ENCODE peak calls at places on chromosomes 6 and 20, in nine cellular contexts. X is CD8-positive, alpha-beta T cell; L is fibroblast of lung; Y is foreskin fibroblast; E is brain microvascular endothelial cell; Q is upper lobe of right lung; Z is AG04450; B is tibial nerve; T is lower lobe of right lung. K is an unnamed sample.
A peak's percentile ranks its signal among the peaks of the same experiment; 100 is the strongest.

GRCh38 chr6:165676435-165677068 is 13.5 kb upstream of the PDE10A start:
- DNase-seq in Z (no peak), T (no peak), Y (no peak), B (no peak), E (peak; percentile 83), L (peak; percentile 77), Q (no peak), X (no peak), K (no peak)

GRCh38 chr20:37539424-37539823 is 11.7 kb upstream of the BLCAP start:
- DNase-seq in Z (no peak), X (no peak), B (no peak), Q (no peak), L (no peak), T (no peak), E (no peak), Y (no peak), K (no peak)

GRCh38 chr20:61888101-61888865 is 177.4 kb downstream of the TAF4 start:
- DNase-seq in X (no peak), Q (no peak), E (no peak), Y (no peak), T (peak; percentile 35), B (no peak), Z (no peak), L (no peak), K (no peak)

GRCh38 chr6:23522751-23523527 is 603.1 kb upstream of the NRSN1 start:
- DNase-seq in Y (no peak), Z (no peak), B (no peak), T (no peak), X (no peak), L (no peak), Q (no peak), E (no peak), K (no peak)

GRCh38 chr20:57375652-57376230 is 15.5 kb upstream of the RBM38 start:
- DNase-seq in L (no peak), Z (no peak), X (no peak), T (no peak), Y (no peak), Q (no peak), E (no peak), B (no peak), K (no peak)

GRCh38 chr20:49591217-49591865 is 23.4 kb upstream of the PTGIS start:
- DNase-seq in Y (peak; percentile 59), T (no peak), Q (no peak), X (no peak), L (peak; percentile 91), Z (no peak), B (no peak), E (peak; percentile 47), K (no peak)

GRCh38 chr20:44457016-44457415 is 18.7 kb upstream of the TTPAL start:
- DNase-seq in Y (peak; percentile 17), X (no peak), E (no peak), Q (no peak), B (no peak), Z (no peak), L (no peak), T (no peak), K (no peak)

GRCh38 chr20:32112862-32113261 is 3.3 kb downstream of the TM9SF4 start:
- DNase-seq in E (no peak), Y (no peak), Q (peak; percentile 68), L (no peak), B (no peak), X (no peak), Z (no peak), T (peak; percentile 75), K (no peak)

GRCh38 chr6:1379026-1379809 is 10.2 kb upstream of the FOXF2 start:
- DNase-seq in Q (no peak), X (no peak), T (no peak), B (no peak), Z (no peak), Y (peak; percentile 44), L (no peak), E (no peak), K (no peak)
- TF ChIP-seq CTCF in Q (no peak), X (no peak), T (no peak), B (no peak), Z (no peak), Y (peak; percentile 15), L (no peak), E (no peak), K (no peak)

GRCh38 chr6:30613251-30614043 is 3.6 kb downstream of the PPP1R10 start:
- DNase-seq in L (peak; percentile 51), E (no peak), Q (no peak), B (no peak), Y (peak; percentile 54), Z (no peak), X (no peak), T (no peak), K (no peak)
- H3K4me3 ChIP-seq in L (peak overlapping the region; percentile 5), E (no peak overlapping the region), Q (peak overlapping the region; percentile 70), B (no peak overlapping the region), Y (no peak overlapping the region), Z (no peak overlapping the region), X (no peak overlapping the region), T (no peak overlapping the region), K (no peak overlapping the region)

DNA sequence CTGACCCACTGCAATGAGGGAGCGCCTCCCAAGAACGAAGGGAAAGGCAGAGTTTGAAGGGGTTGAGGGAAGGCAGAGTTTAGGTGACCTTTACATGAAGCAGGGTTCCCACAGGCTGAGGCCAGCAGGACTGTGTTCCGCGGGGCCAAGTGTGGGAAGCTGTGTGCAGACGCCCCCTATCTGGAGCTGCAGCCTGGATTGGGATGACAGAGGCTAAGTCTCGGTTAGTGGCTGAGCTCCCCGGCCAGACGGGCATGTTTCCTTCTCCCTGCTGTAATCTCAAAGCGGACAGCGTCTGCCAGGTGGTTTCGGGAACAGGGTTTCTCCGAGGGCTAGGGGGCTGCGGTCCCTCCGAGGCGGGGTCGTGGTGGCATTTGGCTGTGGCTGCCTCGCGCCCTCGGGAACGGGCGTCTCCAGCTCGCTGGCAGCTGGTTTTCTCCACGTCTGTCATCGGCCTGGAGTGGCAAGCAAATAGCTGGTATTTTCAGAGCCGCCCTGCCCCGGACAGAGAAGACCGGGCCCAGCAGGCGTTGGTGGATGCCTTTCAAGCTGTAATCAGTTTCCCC is 702 bp upstream of the PYGB start:
- DNase-seq in L (peak; percentile 56), E (peak; percentile 59), Z (no peak), X (no peak), T (peak; percentile 72), Y (peak; percentile 88), B (peak; percentile 52), Q (peak; percentile 82), K (peak; percentile 18)
- TF ChIP-seq CTCF in L (peak; percentile 74), E (peak; percentile 81), Z (peak; percentile 60), X (no peak), T (peak; percentile 47), Y (peak; percentile 61), B (no peak), Q (peak; percentile 51), K (peak; percentile 11)

GRCh38 chr6:144416244-144416643 is 131.1 kb downstream of the UTRN start:
- DNase-seq in Y (no peak), Z (no peak), L (no peak), B (no peak), E (no peak), X (no peak), Q (no peak), T (no peak), K (no peak)
- H3K4me3 ChIP-seq in Y (no peak overlapping the region), Z (no peak overlapping the region), L (no peak overlapping the region), B (no peak overlapping the region), E (no peak overlapping the region), X (no peak overlapping the region), Q (no peak overlapping the region), T (no peak overlapping the region), K (no peak overlapping the region)

DNA sequence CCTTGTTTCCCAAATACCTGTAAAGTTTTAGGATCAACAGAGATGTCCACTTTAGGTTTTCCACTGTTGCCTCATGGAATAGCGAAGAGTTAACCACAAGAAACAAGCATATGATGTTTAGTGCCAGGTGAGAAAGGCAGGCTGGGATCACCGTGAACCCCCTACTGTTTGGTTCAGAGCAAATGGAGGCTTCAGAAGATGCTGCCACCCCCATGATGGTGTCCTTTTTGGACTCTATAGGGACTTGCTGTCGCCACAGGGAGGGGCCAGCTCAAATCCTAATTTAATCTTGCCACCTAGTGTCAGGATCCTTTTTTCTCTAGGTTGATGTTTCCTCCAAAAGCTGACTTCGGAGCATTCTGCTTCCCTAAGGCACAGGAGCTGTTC is 1.9 kb upstream of the DLL1 start:
- DNase-seq in Q (no peak), E (no peak), X (no peak), Y (peak; percentile 44), Z (no peak), T (no peak), B (no peak), L (no peak), K (no peak)
- TF ChIP-seq CTCF in Q (peak; percentile 17), E (no peak), X (no peak), Y (no peak), Z (no peak), T (no peak), B (no peak), L (peak; percentile 1), K (no peak)

DNA sequence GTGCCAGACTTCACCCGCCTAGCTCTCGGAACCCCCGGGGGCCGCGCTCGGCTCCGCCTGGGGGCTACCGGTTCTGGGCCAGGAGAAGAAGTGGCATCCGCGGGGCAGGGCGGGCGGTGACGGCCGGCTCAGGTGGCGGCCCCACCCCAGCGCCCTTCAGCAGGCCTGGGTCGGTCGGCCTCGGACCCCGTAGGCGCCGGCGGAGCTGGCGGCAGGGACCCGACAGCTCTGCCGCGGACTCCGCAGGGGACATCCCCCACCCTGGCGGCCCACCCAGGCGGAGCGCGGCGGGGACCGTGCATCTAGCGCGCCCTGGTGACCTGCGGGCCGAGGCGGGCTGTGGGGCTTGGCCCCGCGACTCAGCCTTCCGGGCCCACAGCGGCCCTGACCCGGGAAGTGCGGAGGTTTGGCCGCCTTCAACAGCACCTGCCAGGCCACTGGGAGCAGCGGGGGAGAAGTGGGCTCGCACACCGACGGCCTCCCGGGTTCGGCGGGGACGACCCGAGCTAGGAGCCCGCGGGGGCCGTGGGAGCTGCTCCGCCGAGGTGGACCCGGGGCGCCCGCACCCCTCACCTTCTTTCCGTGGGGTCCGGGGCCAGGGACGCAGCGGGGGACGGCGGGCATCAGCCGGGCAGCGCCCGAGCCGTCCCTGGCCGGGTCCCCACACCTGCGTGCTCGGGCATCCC is 87.1 kb downstream of the TMEM242 start:
- DNase-seq in X (no peak), Y (no peak), T (no peak), Q (no peak), B (no peak), E (no peak), L (no peak), Z (no peak), K (no peak)
- H3K4me3 ChIP-seq in X (peak overlapping the region; percentile 58), Y (peak overlapping the region; percentile 46), T (peak overlapping the region; percentile 55), Q (peak overlapping the region; percentile 46), B (peak overlapping the region; percentile 56), E (peak overlapping the region; percentile 50), L (peak overlapping the region; percentile 53), Z (peak overlapping the region; percentile 51), K (no peak overlapping the region)

GRCh38 chr6:169445227-169445626 is 191.6 kb upstream of the THBS2 start:
- DNase-seq in L (no peak), Y (no peak), T (no peak), Q (no peak), E (no peak), Z (no peak), B (no peak), X (no peak), K (no peak)
- TF ChIP-seq CTCF in L (peak; percentile 4), Y (no peak), T (no peak), Q (peak; percentile 5), E (peak; percentile 44), Z (peak; percentile 16), B (no peak), X (no peak), K (peak; percentile 4)

K was measured in GM12865.